ENCODE peak calls at places on chromosomes 6 and 20, in five cellular contexts. One of them, this sample, is unnamed.

GRCh38 chr6:132131777-132132176 is 180.6 kb upstream of the CCN2 start:
- DNase-seq in IMR-90: peak; percentile 100
- DNase-seq in endothelial cell: no peak
- DNase-seq in A549: peak; percentile 83
- DNase-seq in left lung: no peak
- DNase-seq in this sample: no peak

GRCh38 chr6:148760568-148761531 is 14.0 kb downstream of the UST start:
- DNase-seq in A549: no peak
- DNase-seq in IMR-90: peak; percentile 92
- DNase-seq in endothelial cell: no peak
- DNase-seq in left lung: peak; percentile 80
- DNase-seq in this sample: no peak

GRCh38 chr20:38307371-38308046 is 3.6 kb downstream of the BPI start:
- DNase-seq in endothelial cell: no peak
- DNase-seq in A549: no peak
- DNase-seq in IMR-90: peak; percentile 76
- DNase-seq in left lung: no peak
- DNase-seq in this sample: no peak

GRCh38 chr6:84731901-84732300 is 32.5 kb downstream of the TBX18 start:
- DNase-seq in A549: no peak
- DNase-seq in IMR-90: no peak
- DNase-seq in left lung: no peak
- DNase-seq in endothelial cell: no peak
- DNase-seq in this sample: no peak

GRCh38 chr20:44085616-44086434 is 101.2 kb downstream of the JPH2 start:
- DNase-seq in A549: no peak
- DNase-seq in endothelial cell: no peak
- DNase-seq in left lung: peak; percentile 34
- DNase-seq in IMR-90: no peak
- DNase-seq in this sample: no peak

GRCh38 chr20:24746351-24746685 is 202.8 kb upstream of the CST7 start:
- DNase-seq in IMR-90: no peak
- DNase-seq in endothelial cell: no peak
- DNase-seq in A549: peak; percentile 90
- DNase-seq in left lung: peak; percentile 82
- DNase-seq in this sample: no peak

GRCh38 chr6:150025201-150025917 is at the start of gene RAET1L:
- DNase-seq in endothelial cell: no peak
- DNase-seq in A549: peak; percentile 17
- DNase-seq in left lung: no peak
- DNase-seq in IMR-90: peak; percentile 45
- DNase-seq in this sample: no peak

GRCh38 chr6:116210750-116211425 is 43.0 kb downstream of the TSPYL4 start:
- DNase-seq in left lung: peak; percentile 55
- DNase-seq in A549: peak; percentile 33
- DNase-seq in IMR-90: peak; percentile 74
- DNase-seq in endothelial cell: no peak
- DNase-seq in this sample: no peak

GRCh38 chr20:63955281-63955845 is 853 bp downstream of the UCKL1 start:
- DNase-seq in A549: peak; percentile 36
- DNase-seq in endothelial cell: no peak
- DNase-seq in left lung: no peak
- DNase-seq in IMR-90: no peak
- DNase-seq in this sample: peak; percentile 36

GRCh38 chr20:63284083-63284440 is 8.9 kb upstream of the COL20A1 start:
- DNase-seq in endothelial cell: no peak
- DNase-seq in IMR-90: no peak
- DNase-seq in left lung: peak; percentile 66
- DNase-seq in A549: no peak
- DNase-seq in this sample: no peak

GRCh38 chr20:58891686-58892125 is 39.2 kb downstream of the GNAS start:
- DNase-seq in endothelial cell: no peak
- DNase-seq in left lung: peak; percentile 74
- DNase-seq in IMR-90: no peak
- DNase-seq in A549: peak; percentile 42
- DNase-seq in this sample: peak; percentile 33

GRCh38 chr20:9460518-9460917 is 53.9 kb upstream of the LAMP5 start:
- DNase-seq in A549: peak; percentile 21
- DNase-seq in left lung: no peak
- DNase-seq in IMR-90: peak; percentile 36
- DNase-seq in endothelial cell: no peak
- DNase-seq in this sample: no peak

GRCh38 chr20:58622671-58623578 is 28.2 kb upstream of the STX16 start:
- DNase-seq in left lung: no peak
- DNase-seq in endothelial cell: no peak
- DNase-seq in IMR-90: peak; percentile 33
- DNase-seq in A549: no peak
- DNase-seq in this sample: no peak

GRCh38 chr6:38080889-38081288 is 261.4 kb downstream of the ZFAND3 start:
- DNase-seq in IMR-90: no peak
- DNase-seq in endothelial cell: no peak
- DNase-seq in A549: no peak
- DNase-seq in left lung: no peak
- DNase-seq in this sample: no peak

GRCh38 chr20:5039255-5039657 is 37.9 kb upstream of the SLC23A2 start:
- DNase-seq in A549: no peak
- DNase-seq in endothelial cell: no peak
- DNase-seq in IMR-90: no peak
- DNase-seq in left lung: no peak
- DNase-seq in this sample: no peak

GRCh38 chr6:44263357-44264100 is 1.8 kb downstream of the NFKBIE start:
- DNase-seq in endothelial cell: no peak
- DNase-seq in left lung: no peak
- DNase-seq in IMR-90: peak; percentile 55
- DNase-seq in A549: peak; percentile 24
- DNase-seq in this sample: no peak

GRCh38 chr6:30490031-30490876 is 945 bp downstream of the HLA-E start:
- DNase-seq in A549: peak; percentile 38
- DNase-seq in IMR-90: peak; percentile 46
- DNase-seq in left lung: peak; percentile 92
- DNase-seq in endothelial cell: peak; percentile 68
- DNase-seq in this sample: peak; percentile 54

GRCh38 chr6:165308926-165309731 is at the start of gene C6orf118:
- DNase-seq in IMR-90: peak; percentile 59
- DNase-seq in A549: peak; percentile 59
- DNase-seq in left lung: peak; percentile 81
- DNase-seq in endothelial cell: peak; percentile 84
- DNase-seq in this sample: peak; percentile 72

GRCh38 chr6:170497845-170498281 is 55.2 kb downstream of the PSMB1 start:
- DNase-seq in left lung: no peak
- DNase-seq in endothelial cell: no peak
- DNase-seq in IMR-90: no peak
- DNase-seq in A549: no peak
- DNase-seq in this sample: peak; percentile 5

GRCh38 chr20:21166801-21167200 is 40.9 kb downstream of the KIZ start:
- DNase-seq in left lung: no peak
- DNase-seq in endothelial cell: no peak
- DNase-seq in IMR-90: no peak
- DNase-seq in A549: no peak
- DNase-seq in this sample: no peak

GRCh38 chr6:85058806-85059205 is 294.4 kb upstream of the TBX18 start:
- DNase-seq in A549: no peak
- DNase-seq in IMR-90: no peak
- DNase-seq in endothelial cell: no peak
- DNase-seq in left lung: no peak
- DNase-seq in this sample: no peak

GRCh38 chr6:130933712-130934200 is 106.5 kb downstream of the SMLR1 start:
- DNase-seq in A549: peak; percentile 40
- DNase-seq in IMR-90: peak; percentile 51
- DNase-seq in endothelial cell: no peak
- DNase-seq in left lung: no peak
- DNase-seq in this sample: peak; percentile 10

GRCh38 chr6:104118274-104118673 is 741.4 kb downstream of the HACE1 start:
- DNase-seq in endothelial cell: no peak
- DNase-seq in IMR-90: no peak
- DNase-seq in A549: no peak
- DNase-seq in left lung: no peak
- DNase-seq in this sample: no peak

GRCh38 chr20:30281584-30282197 is 975.8 kb upstream of the DEFB115 start:
- DNase-seq in endothelial cell: no peak
- DNase-seq in left lung: peak; percentile 72
- DNase-seq in A549: no peak
- DNase-seq in IMR-90: no peak
- DNase-seq in this sample: no peak

GRCh38 chr20:30284533-30284932 is 972.9 kb upstream of the DEFB115 start:
- DNase-seq in A549: no peak
- DNase-seq in left lung: no peak
- DNase-seq in endothelial cell: no peak
- DNase-seq in IMR-90: no peak
- DNase-seq in this sample: no peak

GRCh38 chr20:30286157-30286556 is 971.3 kb upstream of the DEFB115 start:
- DNase-seq in IMR-90: no peak
- DNase-seq in left lung: no peak
- DNase-seq in A549: no peak
- DNase-seq in endothelial cell: no peak
- DNase-seq in this sample: no peak
- TF ChIP-seq CTCF in IMR-90: no peak
- TF ChIP-seq CTCF in left lung: no peak
- TF ChIP-seq CTCF in A549: no peak
- TF ChIP-seq CTCF in endothelial cell: no peak
- TF ChIP-seq CTCF in this sample: no peak

GRCh38 chr6:137313928-137314855 is 95.0 kb upstream of the IFNGR1 start:
- DNase-seq in A549: peak; percentile 66
- DNase-seq in left lung: no peak
- DNase-seq in IMR-90: peak; percentile 64
- DNase-seq in endothelial cell: peak; percentile 67
- DNase-seq in this sample: peak; percentile 61
- TF ChIP-seq CTCF in A549: peak; percentile 74
- TF ChIP-seq CTCF in left lung: peak; percentile 61
- TF ChIP-seq CTCF in IMR-90: peak; percentile 90
- TF ChIP-seq CTCF in endothelial cell: peak; percentile 79
- TF ChIP-seq CTCF in this sample: peak; percentile 85

GRCh38 chr6:122187186-122187585 is 212.3 kb upstream of the HSF2 start:
- DNase-seq in endothelial cell: no peak
- DNase-seq in left lung: no peak
- DNase-seq in A549: no peak
- DNase-seq in IMR-90: no peak
- DNase-seq in this sample: no peak

GRCh38 chr6:122178988-122179387 is 220.5 kb upstream of the HSF2 start:
- DNase-seq in A549: no peak
- DNase-seq in left lung: no peak
- DNase-seq in endothelial cell: no peak
- DNase-seq in IMR-90: no peak
- DNase-seq in this sample: no peak

GRCh38 chr6:122180132-122180531 is 219.3 kb upstream of the HSF2 start:
- DNase-seq in A549: no peak
- DNase-seq in left lung: no peak
- DNase-seq in IMR-90: peak; percentile 13
- DNase-seq in endothelial cell: no peak
- DNase-seq in this sample: no peak

GRCh38 chr6:122184260-122184934 is 215.1 kb upstream of the HSF2 start:
- DNase-seq in IMR-90: peak; percentile 47
- DNase-seq in A549: peak; percentile 26
- DNase-seq in left lung: no peak
- DNase-seq in endothelial cell: no peak
- DNase-seq in this sample: no peak
- TF ChIP-seq CTCF in IMR-90: peak; percentile 64
- TF ChIP-seq CTCF in A549: peak; percentile 51
- TF ChIP-seq CTCF in left lung: peak; percentile 34
- TF ChIP-seq CTCF in endothelial cell: no peak
- TF ChIP-seq CTCF in this sample: peak; percentile 66

GRCh38 chr6:24888967-24889366 is 46.8 kb downstream of the RIPOR2 start:
- DNase-seq in IMR-90: no peak
- DNase-seq in left lung: no peak
- DNase-seq in endothelial cell: no peak
- DNase-seq in A549: no peak
- DNase-seq in this sample: no peak
- TF ChIP-seq CTCF in IMR-90: no peak
- TF ChIP-seq CTCF in left lung: no peak
- TF ChIP-seq CTCF in endothelial cell: no peak
- TF ChIP-seq CTCF in A549: no peak
- TF ChIP-seq CTCF in this sample: no peak

GRCh38 chr6:126307859-126308258 is 32.1 kb upstream of the CENPW start:
- DNase-seq in A549: peak; percentile 1
- DNase-seq in left lung: no peak
- DNase-seq in IMR-90: peak; percentile 71
- DNase-seq in endothelial cell: no peak
- DNase-seq in this sample: no peak

GRCh38 chr6:126308367-126308766 is 31.5 kb upstream of the CENPW start:
- DNase-seq in IMR-90: no peak
- DNase-seq in left lung: no peak
- DNase-seq in A549: no peak
- DNase-seq in endothelial cell: no peak
- DNase-seq in this sample: no peak

GRCh38 chr6:126312013-126312665 is 27.8 kb upstream of the CENPW start:
- DNase-seq in IMR-90: no peak
- DNase-seq in endothelial cell: peak; percentile 16
- DNase-seq in A549: peak; percentile 15
- DNase-seq in left lung: no peak
- DNase-seq in this sample: no peak
- TF ChIP-seq CTCF in IMR-90: no peak
- TF ChIP-seq CTCF in endothelial cell: peak; percentile 61
- TF ChIP-seq CTCF in A549: no peak
- TF ChIP-seq CTCF in left lung: no peak
- TF ChIP-seq CTCF in this sample: peak; percentile 47